ENCODE peak calls at places on chromosomes 1 and 21, in four cellular contexts. P is prostate gland, S is esophagus squamous epithelium, V is HCT116. R is an unnamed sample.

GRCh38 chr1:89356658-89357400 is 7.0 kb upstream of the GBP6 start:
- DNase-seq in P (no peak), S (no peak), V (no peak), R (peak)

GRCh38 chr1:98001764-98002163 is 80.9 kb upstream of the DPYD start:
- DNase-seq in P (no peak), S (no peak), V (no peak), R (no peak)

GRCh38 chr1:240295811-240296210 is 204.1 kb downstream of the FMN2 start:
- DNase-seq in P (no peak), S (no peak), V (no peak), R (no peak)

GRCh38 chr1:34907487-34908090 is 21.9 kb downstream of the DLGAP3 start:
- DNase-seq in P (no peak), S (no peak), V (no peak), R (no peak)

GRCh38 chr1:2229921-2230700 is 2.0 kb downstream of the SKI start:
- DNase-seq in P (no peak), S (no peak), V (no peak), R (no peak)

GRCh38 chr1:100387209-100387608 is 34.9 kb downstream of the CDC14A start:
- DNase-seq in P (no peak), S (no peak), V (no peak), R (no peak)

GRCh38 chr1:36187800-36188593 is 32.0 kb downstream of the MAP7D1 start:
- DNase-seq in P (peak), S (peak), V (peak), R (peak)

GRCh38 chr1:218705391-218705790 is 360.3 kb downstream of the TGFB2 start:
- DNase-seq in P (no peak), S (no peak), V (no peak), R (no peak)

GRCh38 chr1:205449750-205450443 is 5.9 kb downstream of the BLACAT1 start:
- DNase-seq in P (peak), S (no peak), V (peak), R (peak)

GRCh38 chr1:205324781-205325180 is 3.2 kb upstream of the NUAK2 start:
- DNase-seq in P (no peak), S (no peak), V (no peak), R (peak)

GRCh38 chr1:183114441-183114840 is 71.6 kb upstream of the LAMC2 start:
- DNase-seq in P (no peak), S (no peak), V (no peak), R (no peak)

GRCh38 chr1:110538921-110539320 is 19.9 kb upstream of the KCNA10 start:
- DNase-seq in P (no peak), S (no peak), V (no peak), R (no peak)

GRCh38 chr1:43414634-43415223 is 25.0 kb downstream of the SZT2 start:
- DNase-seq in P (peak), S (no peak), V (peak), R (peak)

GRCh38 chr1:224067621-224068457 is 46.1 kb upstream of the FBXO28 start:
- DNase-seq in P (no peak), S (no peak), V (no peak), R (peak)

DNA sequence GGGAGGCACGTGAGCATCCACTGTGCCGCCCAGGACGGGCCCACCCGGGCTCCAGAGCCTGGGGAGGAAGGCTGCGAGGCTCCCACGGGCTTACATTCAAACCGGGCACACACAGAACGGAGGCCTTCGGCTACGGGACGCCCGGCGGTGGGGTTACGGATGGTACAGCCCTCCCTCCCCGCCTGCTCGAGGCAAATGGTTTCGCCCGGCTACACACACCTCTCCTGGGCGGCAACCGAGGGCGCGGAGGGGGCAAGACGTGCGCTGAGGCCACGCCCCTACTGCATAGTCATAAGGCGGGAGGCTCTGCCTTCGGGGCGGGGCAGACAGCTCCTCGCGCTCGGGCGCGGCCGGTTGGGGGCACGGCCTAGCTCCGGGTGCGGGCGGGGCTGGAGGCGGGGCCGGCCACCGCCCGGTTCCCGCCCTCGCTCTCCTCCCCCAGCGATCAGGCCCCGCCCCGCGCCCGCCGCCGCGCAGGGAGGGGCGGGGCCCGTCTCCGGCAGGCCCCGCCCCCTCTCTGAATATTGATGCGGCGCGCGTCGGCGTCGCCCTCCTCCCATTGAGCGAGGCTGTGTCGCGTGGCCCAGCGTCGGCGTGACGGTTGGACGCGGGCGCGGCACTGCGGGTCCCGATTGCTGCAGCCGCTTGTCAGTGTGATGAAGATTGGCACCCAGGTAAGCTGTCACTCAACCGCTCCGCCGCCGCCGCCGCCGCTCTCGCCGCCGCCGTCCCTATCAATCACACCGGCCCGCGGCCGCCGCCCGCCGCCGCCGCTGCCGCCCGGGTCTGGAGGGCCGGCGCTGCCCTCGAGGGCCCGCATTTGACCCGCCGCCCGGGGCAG is at the start of gene PKNOX1:
- DNase-seq in P (peak), S (peak), V (peak), R (peak)
- TF ChIP-seq POLR2A in P (peak), S (no peak), V (peak), R (peak)

GRCh38 chr1:6491480-6491962 is at the start of gene PLEKHG5:
- DNase-seq in P (no peak), S (no peak), V (peak), R (peak)

GRCh38 chr1:6489799-6490180 is 1.7 kb downstream of the PLEKHG5 start:
- DNase-seq in P (peak), S (no peak), V (peak), R (peak)

GRCh38 chr1:6491076-6491449 is 404 bp downstream of the PLEKHG5 start:
- DNase-seq in P (no peak), S (no peak), V (no peak), R (no peak)

GRCh38 chr1:6489383-6489765 is 2.1 kb downstream of the PLEKHG5 start:
- DNase-seq in P (no peak), S (no peak), V (no peak), R (no peak)

GRCh38 chr1:6490181-6491075 is 1.0 kb downstream of the PLEKHG5 start:
- DNase-seq in P (peak), S (no peak), V (peak), R (peak)
- TF ChIP-seq POLR2A in P (peak), S (no peak), V (no peak), R (no peak)

GRCh38 chr1:17404820-17405219 is 32.8 kb downstream of the PADI6 start:
- DNase-seq in P (no peak), S (no peak), V (no peak), R (no peak)
- TF ChIP-seq POLR2A in P (no peak), S (no peak), V (no peak), R (no peak)

GRCh38 chr1:233844275-233844674 is 60.2 kb upstream of the SLC35F3 start:
- DNase-seq in P (no peak), S (no peak), V (no peak), R (no peak)
- TF ChIP-seq POLR2A in P (no peak), S (no peak), V (no peak), R (no peak)

DNA sequence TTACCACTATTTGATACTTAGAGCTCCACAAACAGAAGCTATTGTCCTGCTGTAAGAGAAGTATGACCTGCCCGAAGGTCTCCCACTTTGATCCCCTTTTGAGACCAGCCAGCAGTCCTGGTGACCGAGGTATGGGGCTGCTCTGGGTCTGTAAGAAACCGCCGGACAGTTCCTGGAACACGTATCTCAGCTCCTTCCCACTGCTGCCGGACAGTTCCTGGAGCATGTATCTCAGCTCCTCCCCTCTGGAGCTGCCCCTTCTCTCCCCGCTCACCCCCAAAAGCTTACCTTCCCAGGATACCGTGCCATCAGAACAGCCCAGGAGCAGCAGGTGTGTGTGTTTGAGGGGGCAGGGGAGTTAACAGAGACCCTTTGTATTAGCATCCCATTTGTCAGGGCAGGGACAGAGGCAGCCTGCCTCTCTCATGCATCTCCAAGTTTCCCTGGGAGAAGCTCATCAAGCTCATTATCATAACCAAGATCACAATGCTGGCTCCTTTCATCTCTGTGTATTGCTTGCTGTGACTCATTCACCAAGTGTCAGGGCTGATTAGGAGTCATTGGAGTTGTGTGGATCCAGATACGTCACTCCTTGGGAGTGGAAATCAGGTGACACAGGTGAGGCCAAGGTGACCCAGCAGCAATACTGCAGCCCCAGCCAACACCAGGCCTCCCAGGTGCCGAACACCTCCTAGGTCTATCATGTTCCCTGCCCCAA is 25.3 kb downstream of the OPTC start:
- DNase-seq in P (no peak), S (no peak), V (no peak), R (no peak)
- TF ChIP-seq POLR2A in P (no peak), S (no peak), V (no peak), R (no peak)

GRCh38 chr1:113072757-113073456 is at the start of gene LRIG2:
- DNase-seq in P (peak), S (peak), V (peak), R (peak)
- TF ChIP-seq POLR2A in P (peak), S (no peak), V (peak), R (peak)

DNA sequence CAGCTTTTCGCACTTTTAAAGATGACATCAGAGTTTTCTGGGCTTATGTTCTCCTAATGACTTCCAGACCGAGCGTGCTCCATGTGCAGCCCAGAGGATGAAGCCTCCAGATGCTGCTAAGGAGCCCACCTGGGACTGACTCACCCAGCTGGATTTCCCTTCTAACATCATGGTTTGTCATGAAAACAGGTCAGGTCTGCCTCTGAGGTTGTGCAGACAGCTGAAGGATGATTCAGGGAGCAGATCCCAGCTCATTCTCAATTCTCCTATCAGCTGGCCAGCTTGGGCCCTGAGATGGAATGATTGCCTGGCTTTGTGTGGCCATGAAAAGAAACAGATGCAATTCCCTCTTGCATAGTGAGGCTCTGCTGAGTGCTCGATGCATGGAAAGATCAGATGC is 123.9 kb upstream of the DUSP10 start:
- DNase-seq in P (no peak), S (no peak), V (no peak), R (no peak)
- TF ChIP-seq POLR2A in P (no peak), S (no peak), V (no peak), R (no peak)

GRCh38 chr1:33338495-33339211 is 17.8 kb upstream of the A3GALT2 start:
- DNase-seq in P (peak), S (no peak), V (no peak), R (no peak)
- TF ChIP-seq POLR2A in P (no peak), S (no peak), V (no peak), R (no peak)

GRCh38 chr1:155008015-155008941 is 5.7 kb downstream of the ZBTB7B start:
- DNase-seq in P (peak), S (no peak), V (no peak), R (no peak)
- TF ChIP-seq POLR2A in P (peak), S (no peak), V (no peak), R (no peak)

DNA sequence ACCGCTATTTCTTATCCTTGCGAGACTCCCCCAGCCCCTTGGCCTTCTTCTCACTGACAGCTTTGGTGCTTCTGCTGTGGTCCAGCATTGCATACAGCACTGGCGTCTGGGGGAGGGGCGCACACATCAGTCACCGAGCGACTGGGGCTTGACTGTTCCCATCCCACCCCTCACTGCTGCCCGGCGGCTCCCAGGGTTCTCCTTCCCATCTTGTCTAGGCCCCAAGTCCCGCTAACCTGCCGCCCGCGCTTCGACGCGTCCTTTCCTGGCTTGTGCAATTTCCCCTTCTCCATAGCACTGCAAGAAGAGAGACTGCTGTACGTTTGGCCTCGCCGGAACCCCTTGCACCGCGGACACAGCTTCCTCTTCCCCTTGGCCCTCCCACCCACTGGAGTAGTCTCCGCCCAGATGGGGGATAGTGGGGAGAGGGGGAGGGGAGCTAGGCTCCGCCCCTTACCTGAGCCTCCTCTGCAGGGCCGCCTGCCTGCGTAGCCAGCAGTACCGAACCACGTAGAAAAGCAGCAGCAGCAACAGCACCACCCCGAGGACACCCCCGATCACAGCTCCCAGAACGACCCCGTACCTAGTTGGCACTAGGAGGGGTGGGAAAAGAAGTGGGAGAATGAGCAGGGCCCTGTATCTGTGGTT is 3.8 kb downstream of the MPZ start:
- DNase-seq in P (peak), S (peak), V (peak), R (no peak)
- TF ChIP-seq POLR2A in P (peak), S (no peak), V (no peak), R (no peak)